ENCODE peak calls at places on chromosomes 13 and 19, in five cellular contexts. J is GM23338, H is mammary epithelial cell, M is ascending aorta, W is breast epithelium. L is an unnamed sample. For H3K4me1 and H3K36me3, the result is how much of the 10 kb centered on the place peaks cover.

GRCh38 chr13:80341098-80341701 is at the start of gene SPRY2:
- DNase-seq in J (peak), H (peak), M (peak), W (peak), L (peak)

GRCh38 chr19:39335168-39335567 is 675 bp downstream of the GMFG start:
- DNase-seq in J (no peak), H (no peak), M (no peak), W (no peak), L (no peak)

GRCh38 chr13:59774511-59774911 is 389.2 kb downstream of the DIAPH3 start:
- DNase-seq in J (peak), H (peak), M (no peak), W (no peak), L (no peak)

GRCh38 chr19:21045028-21045427 is 24.6 kb downstream of the ZNF430 start:
- DNase-seq in J (no peak), H (no peak), M (no peak), W (no peak), L (no peak)

GRCh38 chr13:30113983-30114491 is 193.3 kb downstream of the KATNAL1 start:
- DNase-seq in J (peak), H (no peak), M (no peak), W (no peak), L (no peak)

GRCh38 chr19:3146677-3147100 is 10.9 kb downstream of the GNA15 start:
- DNase-seq in J (peak), H (no peak), M (no peak), W (no peak), L (no peak)

GRCh38 chr19:30227071-30227621 is 145.0 kb upstream of the ZNF536 start:
- DNase-seq in J (peak), H (no peak), M (no peak), W (no peak), L (no peak)

GRCh38 chr19:50325310-50326100 is 3.7 kb downstream of the KCNC3 start:
- DNase-seq in J (peak), H (peak), M (no peak), W (no peak), L (peak)

GRCh38 chr13:40388617-40389016 is 277.8 kb downstream of the FOXO1 start:
- DNase-seq in J (no peak), H (no peak), M (peak), W (no peak), L (no peak)

GRCh38 chr19:33950141-33950805 is 153.6 kb downstream of the KCTD15 start:
- DNase-seq in J (no peak), H (no peak), M (no peak), W (no peak), L (no peak)

GRCh38 chr19:27746691-27747380 is 1466.1 kb downstream of the UQCRFS1 start:
- DNase-seq in J (peak), H (peak), M (no peak), W (peak), L (peak)

GRCh38 chr13:64935441-64935840 is 2294.7 kb downstream of the PCDH9 start:
- DNase-seq in J (no peak), H (no peak), M (no peak), W (no peak), L (no peak)

GRCh38 chr19:33747273-33747672 is 49.4 kb upstream of the KCTD15 start:
- DNase-seq in J (no peak), H (no peak), M (no peak), W (no peak), L (no peak)

GRCh38 chr13:26471807-26472206 is 85.7 kb upstream of the WASF3 start:
- DNase-seq in J (no peak), H (no peak), M (no peak), W (no peak), L (no peak)

GRCh38 chr13:65656740-65657329 is 1573.3 kb downstream of the PCDH9 start:
- DNase-seq in J (peak), H (no peak), M (no peak), W (no peak), L (no peak)

GRCh38 chr19:18060472-18060871 is 26.3 kb downstream of the IL12RB1 start:
- DNase-seq in J (peak), H (no peak), M (no peak), W (no peak), L (no peak)

GRCh38 chr13:79675931-79676658 is 195.1 kb downstream of the NDFIP2 start:
- DNase-seq in J (no peak), H (no peak), M (no peak), W (no peak), L (no peak)

GRCh38 chr19:9862897-9863296 is 27.8 kb downstream of the PIN1 start:
- DNase-seq in J (no peak), H (no peak), M (no peak), W (no peak), L (no peak)

GRCh38 chr13:82136880-82137279 is 1745.4 kb downstream of the SLITRK1 start:
- DNase-seq in J (no peak), H (no peak), M (no peak), W (no peak), L (no peak)

GRCh38 chr19:29887498-29887897 is 54.5 kb upstream of the URI1 start:
- DNase-seq in J (no peak), H (no peak), M (no peak), W (no peak), L (no peak)

GRCh38 chr13:102642029-102642428 is 45.2 kb downstream of the TPP2 start:
- DNase-seq in J (no peak), H (no peak), M (no peak), W (no peak), L (no peak)

GRCh38 chr13:69566104-69566716 is 541.4 kb upstream of the ATXN8OS start:
- DNase-seq in J (no peak), H (no peak), M (no peak), W (no peak), L (no peak)

GRCh38 chr13:76016799-76017198 is 380.7 kb downstream of the LMO7 start:
- DNase-seq in J (peak), H (peak), M (no peak), W (no peak), L (no peak)

GRCh38 chr13:48954086-48954485 is 21.6 kb upstream of the FNDC3A start:
- DNase-seq in J (no peak), H (peak), M (no peak), W (no peak), L (no peak)

GRCh38 chr19:18607222-18608101 is 863 bp upstream of the CRLF1 start:
- DNase-seq in J (peak), H (no peak), M (no peak), W (no peak), L (peak)

GRCh38 chr13:23579072-23579885 is 9.1 kb downstream of the TNFRSF19 start:
- DNase-seq in J (peak), H (peak), M (peak), W (peak), L (peak)

GRCh38 chr13:83057119-83057518 is 825.2 kb downstream of the SLITRK1 start:
- DNase-seq in J (no peak), H (no peak), M (no peak), W (no peak), L (no peak)

GRCh38 chr13:102877285-102877684 is 31.5 kb downstream of the ERCC5 start:
- DNase-seq in J (no peak), H (peak), M (no peak), W (no peak), L (peak)

GRCh38 chr19:6226444-6227155 is 53.2 kb downstream of the MLLT1 start:
- DNase-seq in J (no peak), H (no peak), M (no peak), W (no peak), L (peak)

DNA sequence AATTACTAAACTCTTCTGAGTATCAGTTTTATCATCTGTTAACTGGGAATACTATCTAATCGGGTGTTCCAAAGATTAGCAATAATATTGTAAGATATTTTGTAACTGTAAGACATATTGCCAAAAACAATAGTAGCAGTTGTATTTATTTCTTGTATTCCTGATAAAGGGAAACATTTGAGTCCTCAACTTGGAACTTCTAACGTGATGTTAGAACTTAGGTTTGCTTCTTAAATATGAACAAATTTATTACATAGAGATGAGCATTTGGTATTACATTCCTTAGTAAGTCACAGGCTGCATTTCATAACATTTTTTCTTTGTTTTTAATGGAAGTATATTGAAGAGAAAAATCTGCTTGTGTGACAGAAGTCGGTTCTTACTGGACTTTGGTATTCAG is 225.3 kb downstream of the NALCN start:
- DNase-seq in J (no peak), H (no peak), M (no peak), W (no peak), L (no peak)
- H3K4me1 ChIP-seq in J (under half), H (under half), M (under half), W (under half), L (under half)

DNA sequence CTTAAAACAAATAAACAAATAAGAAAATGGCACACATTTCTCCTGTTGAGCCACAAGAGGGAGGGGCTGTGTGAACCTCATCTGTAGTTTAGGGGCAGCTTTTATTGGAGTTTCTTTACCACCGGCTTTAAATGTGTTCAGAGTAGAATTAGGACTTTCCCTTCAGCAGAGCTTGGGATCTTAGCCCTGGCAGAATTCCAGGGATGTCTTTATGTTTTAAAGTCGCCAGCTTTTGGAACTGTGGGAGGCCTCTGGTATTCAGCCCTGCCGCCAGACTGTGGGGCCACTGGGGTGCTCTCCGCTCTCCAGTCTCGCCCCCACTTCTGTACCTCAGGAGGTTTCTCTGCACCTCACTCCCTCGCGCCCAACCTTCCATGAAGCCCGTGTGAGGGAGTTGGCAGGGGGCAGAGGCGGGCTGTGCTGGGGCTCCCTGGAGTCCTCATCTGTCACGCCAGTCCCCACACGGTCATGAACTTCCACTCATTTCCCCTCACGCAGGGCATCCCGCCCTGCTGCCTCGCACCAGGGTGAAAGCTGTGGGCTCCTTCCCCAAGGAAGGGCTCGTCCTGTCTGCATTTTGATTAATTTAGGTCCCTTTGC is 31.5 kb downstream of the CCDC8 start:
- DNase-seq in J (no peak), H (no peak), M (no peak), W (no peak), L (no peak)
- H3K36me3 ChIP-seq in J (under half), H (under half), M (under half), W (under half), L (half or more)

GRCh38 chr19:44741841-44742352 is 6.6 kb upstream of the BCL3 start:
- DNase-seq in J (no peak), H (peak), M (peak), W (peak), L (peak)

GRCh38 chr19:44738161-44738535 is 10.4 kb upstream of the BCL3 start:
- DNase-seq in J (no peak), H (no peak), M (no peak), W (no peak), L (no peak)

GRCh38 chr19:44740351-44740824 is 8.1 kb upstream of the BCL3 start:
- DNase-seq in J (no peak), H (no peak), M (no peak), W (no peak), L (no peak)

GRCh38 chr19:44738603-44739585 is 9.6 kb upstream of the BCL3 start:
- DNase-seq in J (no peak), H (no peak), M (no peak), W (no peak), L (no peak)

DNA sequence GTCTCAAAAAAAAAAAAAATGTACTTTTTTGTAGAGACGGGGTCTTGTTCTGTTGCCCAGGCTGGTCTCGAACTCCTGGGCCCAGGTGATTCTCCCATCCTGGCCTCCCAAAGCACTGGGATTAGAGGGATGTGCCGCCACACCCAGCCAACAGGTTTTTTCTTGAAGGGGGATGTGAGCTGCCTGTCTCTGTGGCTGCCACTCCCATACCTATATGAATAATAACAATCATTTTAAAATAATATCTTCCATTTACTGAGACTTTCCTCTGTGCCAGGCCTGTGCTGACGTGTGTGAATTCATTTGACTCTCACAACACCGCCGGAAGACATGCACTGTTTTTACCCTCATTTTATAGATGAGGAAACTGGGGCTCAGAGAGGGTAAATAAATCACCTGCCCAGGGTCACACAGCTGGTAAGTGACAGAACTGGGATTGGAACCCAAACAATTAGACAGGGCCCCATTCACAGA is 7.2 kb upstream of the BCL3 start:
- DNase-seq in J (no peak), H (peak), M (no peak), W (no peak), L (no peak)
- H3K4me1 ChIP-seq in J (under half), H (under half), M (under half), W (under half), L (under half)

GRCh38 chr19:47490031-47490430 is 6.0 kb upstream of the KPTN start:
- DNase-seq in J (no peak), H (no peak), M (no peak), W (no peak), L (peak)

GRCh38 chr19:47490847-47491246 is 6.8 kb upstream of the KPTN start:
- DNase-seq in J (no peak), H (no peak), M (no peak), W (no peak), L (no peak)

GRCh38 chr19:47492137-47492533 is 8.1 kb upstream of the KPTN start:
- DNase-seq in J (no peak), H (no peak), M (no peak), W (no peak), L (peak)

GRCh38 chr19:47492571-47493377 is 8.8 kb upstream of the KPTN start:
- DNase-seq in J (no peak), H (no peak), M (no peak), W (no peak), L (no peak)

GRCh38 chr19:47491358-47492136 is 7.5 kb upstream of the KPTN start:
- DNase-seq in J (no peak), H (no peak), M (no peak), W (no peak), L (no peak)
- H3K36me3 ChIP-seq in J (under half), H (under half), M (half or more), W (under half), L (half or more)

DNA sequence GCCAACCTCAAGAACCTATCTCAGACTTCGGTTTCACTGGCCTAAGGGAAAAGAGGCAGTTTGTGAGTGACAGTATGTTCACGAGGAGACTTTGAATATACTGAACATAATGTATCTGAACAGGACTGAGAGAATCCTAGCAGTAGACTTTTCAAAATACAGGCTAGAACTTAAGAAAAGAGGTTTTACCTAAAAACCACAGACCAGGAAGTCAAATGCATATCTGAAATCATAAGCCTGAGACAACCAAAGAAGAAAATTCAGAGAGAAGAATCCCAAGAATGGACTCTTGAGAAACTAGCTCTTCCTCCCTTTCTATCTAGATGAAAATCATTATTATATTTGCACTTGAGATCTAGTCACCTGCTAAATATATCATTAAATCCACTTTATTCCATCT is 17.6 kb downstream of the MYCBP2 start:
- DNase-seq in J (no peak), H (no peak), M (no peak), W (no peak), L (no peak)
- H3K4me1 ChIP-seq in J (half or more), H (under half), M (half or more), W (under half), L (half or more)